ENCODE peak calls at places on chromosomes 11 and 22, in seven cellular contexts. One of them, this sample, is unnamed.

GRCh38 chr11:107856981-107857517 is 1.5 kb downstream of the SLC35F2 start:
- DNase-seq in fibroblast of lung: no peak
- DNase-seq in kidney tubule cell: peak
- DNase-seq in MCF 10A: peak
- DNase-seq in amniotic epithelial cell: no peak
- DNase-seq in heart left ventricle: no peak
- DNase-seq in Daoy: peak
- DNase-seq in this sample: peak

GRCh38 chr11:65607614-65608426 is 6.2 kb downstream of the MAP3K11 start:
- DNase-seq in heart left ventricle: no peak
- DNase-seq in fibroblast of lung: no peak
- DNase-seq in MCF 10A: no peak
- DNase-seq in kidney tubule cell: no peak
- DNase-seq in Daoy: no peak
- DNase-seq in amniotic epithelial cell: no peak
- DNase-seq in this sample: no peak

GRCh38 chr11:18046116-18046777 is at the start of gene TPH1:
- DNase-seq in kidney tubule cell: peak
- DNase-seq in Daoy: peak
- DNase-seq in amniotic epithelial cell: peak
- DNase-seq in heart left ventricle: peak
- DNase-seq in MCF 10A: peak
- DNase-seq in fibroblast of lung: peak
- DNase-seq in this sample: peak

GRCh38 chr11:67732045-67732787 is 57.8 kb upstream of the ALDH3B2 start:
- DNase-seq in heart left ventricle: no peak
- DNase-seq in MCF 10A: no peak
- DNase-seq in Daoy: peak
- DNase-seq in fibroblast of lung: no peak
- DNase-seq in amniotic epithelial cell: no peak
- DNase-seq in kidney tubule cell: peak
- DNase-seq in this sample: no peak

GRCh38 chr11:103202048-103202651 is 92.9 kb downstream of the DYNC2H1 start:
- DNase-seq in heart left ventricle: no peak
- DNase-seq in Daoy: peak
- DNase-seq in amniotic epithelial cell: peak
- DNase-seq in fibroblast of lung: peak
- DNase-seq in kidney tubule cell: peak
- DNase-seq in MCF 10A: peak
- DNase-seq in this sample: peak

GRCh38 chr11:26348776-26349175 is 16.8 kb downstream of the ANO3 start:
- DNase-seq in kidney tubule cell: no peak
- DNase-seq in fibroblast of lung: peak
- DNase-seq in heart left ventricle: no peak
- DNase-seq in Daoy: no peak
- DNase-seq in MCF 10A: peak
- DNase-seq in amniotic epithelial cell: no peak
- DNase-seq in this sample: no peak

GRCh38 chr11:44980533-44981427 is 30.1 kb upstream of the TP53I11 start:
- DNase-seq in MCF 10A: no peak
- DNase-seq in Daoy: no peak
- DNase-seq in heart left ventricle: no peak
- DNase-seq in fibroblast of lung: no peak
- DNase-seq in amniotic epithelial cell: no peak
- DNase-seq in kidney tubule cell: no peak
- DNase-seq in this sample: no peak

GRCh38 chr22:33302549-33302948 is 244.4 kb upstream of the SYN3 start:
- DNase-seq in heart left ventricle: no peak
- DNase-seq in MCF 10A: no peak
- DNase-seq in kidney tubule cell: no peak
- DNase-seq in amniotic epithelial cell: no peak
- DNase-seq in fibroblast of lung: no peak
- DNase-seq in Daoy: no peak
- DNase-seq in this sample: no peak

GRCh38 chr11:128711136-128711535 is 17.3 kb downstream of the FLI1 start:
- DNase-seq in heart left ventricle: no peak
- DNase-seq in MCF 10A: peak
- DNase-seq in amniotic epithelial cell: peak
- DNase-seq in kidney tubule cell: no peak
- DNase-seq in fibroblast of lung: peak
- DNase-seq in Daoy: peak
- DNase-seq in this sample: peak

GRCh38 chr11:121321614-121322243 is 29.2 kb downstream of the SC5D start:
- DNase-seq in amniotic epithelial cell: no peak
- DNase-seq in MCF 10A: peak
- DNase-seq in Daoy: peak
- DNase-seq in heart left ventricle: no peak
- DNase-seq in kidney tubule cell: peak
- DNase-seq in fibroblast of lung: peak
- DNase-seq in this sample: peak

GRCh38 chr11:132158091-132158490 is 787.7 kb downstream of the NTM start:
- DNase-seq in kidney tubule cell: peak
- DNase-seq in heart left ventricle: no peak
- DNase-seq in Daoy: peak
- DNase-seq in fibroblast of lung: peak
- DNase-seq in MCF 10A: peak
- DNase-seq in amniotic epithelial cell: peak
- DNase-seq in this sample: peak

GRCh38 chr11:65537296-65537597 is 12.4 kb downstream of the SCYL1 start:
- DNase-seq in amniotic epithelial cell: no peak
- DNase-seq in kidney tubule cell: no peak
- DNase-seq in heart left ventricle: no peak
- DNase-seq in fibroblast of lung: no peak
- DNase-seq in MCF 10A: no peak
- DNase-seq in Daoy: no peak
- DNase-seq in this sample: no peak

GRCh38 chr11:69642913-69643632 is 2.1 kb downstream of the CCND1 start:
- DNase-seq in kidney tubule cell: peak
- DNase-seq in MCF 10A: peak
- DNase-seq in Daoy: peak
- DNase-seq in heart left ventricle: peak
- DNase-seq in amniotic epithelial cell: peak
- DNase-seq in fibroblast of lung: peak
- DNase-seq in this sample: peak

GRCh38 chr11:8080674-8081590 is at the start of gene TUB:
- DNase-seq in Daoy: peak
- DNase-seq in fibroblast of lung: no peak
- DNase-seq in kidney tubule cell: no peak
- DNase-seq in amniotic epithelial cell: no peak
- DNase-seq in MCF 10A: no peak
- DNase-seq in heart left ventricle: peak
- DNase-seq in this sample: no peak